ENCODE peak calls at places on chromosomes 7 and 10, in eight cellular contexts. One of them, this sample, is unnamed.

GRCh38 chr10:70931168-70931805 is 42.9 kb upstream of the PCBD1 start:
- DNase-seq in H9: no peak
- DNase-seq in MM.1S: no peak
- DNase-seq in fibroblast of the aortic adventitia: no peak
- DNase-seq in BE2C: no peak
- DNase-seq in right atrium auricular region: no peak
- DNase-seq in IMR-90: peak; percentile 37
- DNase-seq in lower leg skin: no peak
- DNase-seq in this sample: no peak

GRCh38 chr10:6117711-6118110 is 28.9 kb downstream of the RBM17 start:
- DNase-seq in H9: no peak
- DNase-seq in MM.1S: no peak
- DNase-seq in fibroblast of the aortic adventitia: no peak
- DNase-seq in BE2C: no peak
- DNase-seq in right atrium auricular region: no peak
- DNase-seq in IMR-90: no peak
- DNase-seq in lower leg skin: no peak
- DNase-seq in this sample: no peak

GRCh38 chr10:46092523-46093195 is 46.6 kb upstream of the MSMB start:
- DNase-seq in H9: no peak
- DNase-seq in MM.1S: peak; percentile 82
- DNase-seq in fibroblast of the aortic adventitia: no peak
- DNase-seq in BE2C: no peak
- DNase-seq in right atrium auricular region: peak; percentile 28
- DNase-seq in IMR-90: no peak
- DNase-seq in lower leg skin: no peak
- DNase-seq in this sample: no peak

GRCh38 chr7:116236020-116236630 is 25.8 kb downstream of the TES start:
- DNase-seq in H9: no peak
- DNase-seq in MM.1S: peak; percentile 73
- DNase-seq in fibroblast of the aortic adventitia: peak; percentile 83
- DNase-seq in BE2C: peak; percentile 23
- DNase-seq in right atrium auricular region: no peak
- DNase-seq in IMR-90: peak; percentile 65
- DNase-seq in lower leg skin: peak; percentile 51
- DNase-seq in this sample: peak; percentile 29

GRCh38 chr7:139660317-139661042 is 117.3 kb downstream of the HIPK2 start:
- DNase-seq in H9: no peak
- DNase-seq in MM.1S: no peak
- DNase-seq in fibroblast of the aortic adventitia: no peak
- DNase-seq in BE2C: no peak
- DNase-seq in right atrium auricular region: no peak
- DNase-seq in IMR-90: no peak
- DNase-seq in lower leg skin: no peak
- DNase-seq in this sample: no peak

GRCh38 chr7:151518105-151518780 is 1.5 kb downstream of the RHEB start:
- DNase-seq in H9: no peak
- DNase-seq in MM.1S: peak; percentile 54
- DNase-seq in fibroblast of the aortic adventitia: peak; percentile 39
- DNase-seq in BE2C: peak; percentile 39
- DNase-seq in right atrium auricular region: peak; percentile 79
- DNase-seq in IMR-90: peak; percentile 48
- DNase-seq in lower leg skin: peak; percentile 56
- DNase-seq in this sample: no peak

GRCh38 chr7:38274927-38275326 is 1.5 kb upstream of the TARP start:
- DNase-seq in H9: no peak
- DNase-seq in MM.1S: no peak
- DNase-seq in fibroblast of the aortic adventitia: no peak
- DNase-seq in BE2C: no peak
- DNase-seq in right atrium auricular region: no peak
- DNase-seq in IMR-90: no peak
- DNase-seq in lower leg skin: no peak
- DNase-seq in this sample: no peak

GRCh38 chr10:109746861-109747260 is 176.4 kb downstream of the XPNPEP1 start:
- DNase-seq in H9: no peak
- DNase-seq in MM.1S: no peak
- DNase-seq in fibroblast of the aortic adventitia: no peak
- DNase-seq in BE2C: no peak
- DNase-seq in right atrium auricular region: no peak
- DNase-seq in IMR-90: no peak
- DNase-seq in lower leg skin: no peak
- DNase-seq in this sample: no peak

GRCh38 chr7:70071786-70072185 is 473.5 kb downstream of the AUTS2 start:
- DNase-seq in H9: no peak
- DNase-seq in MM.1S: no peak
- DNase-seq in fibroblast of the aortic adventitia: no peak
- DNase-seq in BE2C: peak; percentile 53
- DNase-seq in right atrium auricular region: no peak
- DNase-seq in IMR-90: no peak
- DNase-seq in lower leg skin: no peak
- DNase-seq in this sample: no peak

GRCh38 chr7:99829520-99830160 is 1.8 kb downstream of the CYP3A43 start:
- DNase-seq in H9: no peak
- DNase-seq in MM.1S: no peak
- DNase-seq in fibroblast of the aortic adventitia: no peak
- DNase-seq in BE2C: no peak
- DNase-seq in right atrium auricular region: no peak
- DNase-seq in IMR-90: no peak
- DNase-seq in lower leg skin: no peak
- DNase-seq in this sample: no peak

GRCh38 chr10:132623996-132624846 is 86.6 kb downstream of the INPP5A start:
- DNase-seq in H9: peak; percentile 22
- DNase-seq in MM.1S: no peak
- DNase-seq in fibroblast of the aortic adventitia: no peak
- DNase-seq in BE2C: no peak
- DNase-seq in right atrium auricular region: no peak
- DNase-seq in IMR-90: no peak
- DNase-seq in lower leg skin: no peak
- DNase-seq in this sample: no peak

GRCh38 chr7:2811476-2812118 is 32.5 kb downstream of the GNA12 start:
- DNase-seq in H9: no peak
- DNase-seq in MM.1S: no peak
- DNase-seq in fibroblast of the aortic adventitia: peak; percentile 55
- DNase-seq in BE2C: no peak
- DNase-seq in right atrium auricular region: peak; percentile 77
- DNase-seq in IMR-90: no peak
- DNase-seq in lower leg skin: no peak
- DNase-seq in this sample: no peak

GRCh38 chr10:78626471-78626870 is 442.3 kb upstream of the ZMIZ1 start:
- DNase-seq in H9: no peak
- DNase-seq in MM.1S: no peak
- DNase-seq in fibroblast of the aortic adventitia: no peak
- DNase-seq in BE2C: no peak
- DNase-seq in right atrium auricular region: no peak
- DNase-seq in IMR-90: no peak
- DNase-seq in lower leg skin: no peak
- DNase-seq in this sample: no peak

GRCh38 chr10:5600908-5601307 is 65.5 kb downstream of the ASB13 start:
- DNase-seq in H9: no peak
- DNase-seq in MM.1S: no peak
- DNase-seq in fibroblast of the aortic adventitia: no peak
- DNase-seq in BE2C: no peak
- DNase-seq in right atrium auricular region: no peak
- DNase-seq in IMR-90: no peak
- DNase-seq in lower leg skin: no peak
- DNase-seq in this sample: no peak

GRCh38 chr7:99312316-99313203 is 13.1 kb upstream of the ARPC1A start:
- DNase-seq in H9: peak; percentile 56
- DNase-seq in MM.1S: peak; percentile 74
- DNase-seq in fibroblast of the aortic adventitia: peak; percentile 74
- DNase-seq in BE2C: peak; percentile 71
- DNase-seq in right atrium auricular region: peak; percentile 78
- DNase-seq in IMR-90: peak; percentile 52
- DNase-seq in lower leg skin: peak; percentile 63
- DNase-seq in this sample: peak; percentile 74

GRCh38 chr7:105745681-105746330 is 130.6 kb downstream of the ATXN7L1 start:
- DNase-seq in H9: peak; percentile 45
- DNase-seq in MM.1S: no peak
- DNase-seq in fibroblast of the aortic adventitia: no peak
- DNase-seq in BE2C: no peak
- DNase-seq in right atrium auricular region: no peak
- DNase-seq in IMR-90: no peak
- DNase-seq in lower leg skin: no peak
- DNase-seq in this sample: no peak

GRCh38 chr10:53122265-53122664 is 349.7 kb upstream of the MBL2 start:
- DNase-seq in H9: no peak
- DNase-seq in MM.1S: no peak
- DNase-seq in fibroblast of the aortic adventitia: no peak
- DNase-seq in BE2C: no peak
- DNase-seq in right atrium auricular region: no peak
- DNase-seq in IMR-90: no peak
- DNase-seq in lower leg skin: no peak
- DNase-seq in this sample: no peak

GRCh38 chr10:109025187-109025586 is 898.1 kb downstream of the XPNPEP1 start:
- DNase-seq in H9: no peak
- DNase-seq in MM.1S: no peak
- DNase-seq in fibroblast of the aortic adventitia: no peak
- DNase-seq in BE2C: no peak
- DNase-seq in right atrium auricular region: no peak
- DNase-seq in IMR-90: no peak
- DNase-seq in lower leg skin: no peak
- DNase-seq in this sample: no peak

GRCh38 chr7:142671506-142671905 is 77.8 kb upstream of the PRSS1 start:
- DNase-seq in H9: no peak
- DNase-seq in MM.1S: peak; percentile 18
- DNase-seq in fibroblast of the aortic adventitia: no peak
- DNase-seq in BE2C: no peak
- DNase-seq in right atrium auricular region: no peak
- DNase-seq in IMR-90: no peak
- DNase-seq in lower leg skin: no peak
- DNase-seq in this sample: no peak

GRCh38 chr7:519429-519973 is at the start of gene PDGFA:
- DNase-seq in H9: no peak
- DNase-seq in MM.1S: no peak
- DNase-seq in fibroblast of the aortic adventitia: peak; percentile 38
- DNase-seq in BE2C: no peak
- DNase-seq in right atrium auricular region: no peak
- DNase-seq in IMR-90: peak; percentile 39
- DNase-seq in lower leg skin: no peak
- DNase-seq in this sample: no peak

GRCh38 chr7:12458520-12459131 is 55.0 kb upstream of the VWDE start:
- DNase-seq in H9: no peak
- DNase-seq in MM.1S: peak; percentile 53
- DNase-seq in fibroblast of the aortic adventitia: peak; percentile 53
- DNase-seq in BE2C: peak; percentile 21
- DNase-seq in right atrium auricular region: no peak
- DNase-seq in IMR-90: peak; percentile 25
- DNase-seq in lower leg skin: no peak
- DNase-seq in this sample: peak; percentile 35

GRCh38 chr7:135799881-135800280 is 51.3 kb upstream of the FAM180A start:
- DNase-seq in H9: no peak
- DNase-seq in MM.1S: no peak
- DNase-seq in fibroblast of the aortic adventitia: no peak
- DNase-seq in BE2C: no peak
- DNase-seq in right atrium auricular region: no peak
- DNase-seq in IMR-90: no peak
- DNase-seq in lower leg skin: no peak
- DNase-seq in this sample: no peak
- TF ChIP-seq CTCF in H9: peak; percentile 41
- TF ChIP-seq CTCF in MM.1S: no peak
- TF ChIP-seq CTCF in fibroblast of the aortic adventitia: no peak
- TF ChIP-seq CTCF in BE2C: no peak
- TF ChIP-seq CTCF in right atrium auricular region: no peak
- TF ChIP-seq CTCF in IMR-90: no peak
- TF ChIP-seq CTCF in lower leg skin: no peak
- TF ChIP-seq CTCF in this sample: no peak

GRCh38 chr7:82172017-82172416 is 271.6 kb downstream of the CACNA2D1 start:
- DNase-seq in H9: no peak
- DNase-seq in MM.1S: no peak
- DNase-seq in fibroblast of the aortic adventitia: peak; percentile 36
- DNase-seq in BE2C: no peak
- DNase-seq in right atrium auricular region: no peak
- DNase-seq in IMR-90: no peak
- DNase-seq in lower leg skin: no peak
- DNase-seq in this sample: no peak
- TF ChIP-seq CTCF in H9: no peak
- TF ChIP-seq CTCF in MM.1S: no peak
- TF ChIP-seq CTCF in fibroblast of the aortic adventitia: peak; percentile 6
- TF ChIP-seq CTCF in BE2C: peak; percentile 25
- TF ChIP-seq CTCF in right atrium auricular region: no peak
- TF ChIP-seq CTCF in IMR-90: no peak
- TF ChIP-seq CTCF in lower leg skin: no peak
- TF ChIP-seq CTCF in this sample: no peak

GRCh38 chr10:24790073-24790472 is 66.4 kb upstream of the ARHGAP21 start:
- DNase-seq in H9: no peak
- DNase-seq in MM.1S: no peak
- DNase-seq in fibroblast of the aortic adventitia: no peak
- DNase-seq in BE2C: no peak
- DNase-seq in right atrium auricular region: no peak
- DNase-seq in IMR-90: no peak
- DNase-seq in lower leg skin: no peak
- DNase-seq in this sample: no peak

GRCh38 chr10:24784923-24785322 is 61.2 kb upstream of the ARHGAP21 start:
- DNase-seq in H9: no peak
- DNase-seq in MM.1S: no peak
- DNase-seq in fibroblast of the aortic adventitia: no peak
- DNase-seq in BE2C: no peak
- DNase-seq in right atrium auricular region: no peak
- DNase-seq in IMR-90: no peak
- DNase-seq in lower leg skin: no peak
- DNase-seq in this sample: no peak

GRCh38 chr10:24793648-24794379 is 70.1 kb upstream of the ARHGAP21 start:
- DNase-seq in H9: no peak
- DNase-seq in MM.1S: no peak
- DNase-seq in fibroblast of the aortic adventitia: peak; percentile 17
- DNase-seq in BE2C: no peak
- DNase-seq in right atrium auricular region: no peak
- DNase-seq in IMR-90: peak; percentile 39
- DNase-seq in lower leg skin: no peak
- DNase-seq in this sample: no peak

GRCh38 chr10:24791129-24791733 is 67.5 kb upstream of the ARHGAP21 start:
- DNase-seq in H9: no peak
- DNase-seq in MM.1S: no peak
- DNase-seq in fibroblast of the aortic adventitia: no peak
- DNase-seq in BE2C: peak; percentile 72
- DNase-seq in right atrium auricular region: no peak
- DNase-seq in IMR-90: no peak
- DNase-seq in lower leg skin: no peak
- DNase-seq in this sample: no peak

DNA sequence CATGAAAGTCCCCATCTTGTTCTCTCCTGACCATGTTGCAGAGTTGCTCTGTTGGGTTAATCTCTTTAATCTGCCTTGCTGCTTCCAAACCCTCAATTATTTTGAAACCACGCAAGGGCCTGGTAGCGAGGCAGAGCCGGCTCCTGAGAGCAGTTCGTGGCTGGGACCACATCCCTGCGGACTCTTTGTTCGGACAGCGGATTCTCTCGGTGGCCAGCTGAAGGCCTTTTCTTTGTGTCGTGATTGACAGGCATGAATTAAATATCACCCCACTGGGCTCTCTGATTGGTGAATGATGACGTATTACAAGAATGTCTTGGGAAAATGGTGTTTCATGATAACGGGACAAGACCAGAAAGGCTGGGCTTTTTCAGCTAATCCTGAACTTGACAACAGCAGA is 66.9 kb upstream of the ARHGAP21 start:
- DNase-seq in H9: no peak
- DNase-seq in MM.1S: no peak
- DNase-seq in fibroblast of the aortic adventitia: no peak
- DNase-seq in BE2C: peak; percentile 36
- DNase-seq in right atrium auricular region: no peak
- DNase-seq in IMR-90: no peak
- DNase-seq in lower leg skin: no peak
- DNase-seq in this sample: no peak
- TF ChIP-seq CTCF in H9: no peak
- TF ChIP-seq CTCF in MM.1S: no peak
- TF ChIP-seq CTCF in fibroblast of the aortic adventitia: no peak
- TF ChIP-seq CTCF in BE2C: no peak
- TF ChIP-seq CTCF in right atrium auricular region: no peak
- TF ChIP-seq CTCF in IMR-90: no peak
- TF ChIP-seq CTCF in lower leg skin: no peak
- TF ChIP-seq CTCF in this sample: no peak

GRCh38 chr10:13961853-13962252 is 368.9 kb downstream of the FRMD4A start:
- DNase-seq in H9: no peak
- DNase-seq in MM.1S: no peak
- DNase-seq in fibroblast of the aortic adventitia: no peak
- DNase-seq in BE2C: no peak
- DNase-seq in right atrium auricular region: no peak
- DNase-seq in IMR-90: no peak
- DNase-seq in lower leg skin: no peak
- DNase-seq in this sample: no peak
- TF ChIP-seq CTCF in H9: no peak
- TF ChIP-seq CTCF in MM.1S: no peak
- TF ChIP-seq CTCF in fibroblast of the aortic adventitia: no peak
- TF ChIP-seq CTCF in BE2C: no peak
- TF ChIP-seq CTCF in right atrium auricular region: no peak
- TF ChIP-seq CTCF in IMR-90: no peak
- TF ChIP-seq CTCF in lower leg skin: no peak
- TF ChIP-seq CTCF in this sample: no peak